ENCODE peak calls at places on chromosomes 3 and 15, in five cellular contexts. W, J, Z, N and K are unnamed samples.

GRCh38 chr15:31573759-31574158 is 247.1 kb downstream of the KLF13 start:
- DNase-seq in J (no peak), N (no peak), W (no peak), Z (no peak), K (no peak)

GRCh38 chr15:80174017-80174746 is 21.4 kb downstream of the FAH start:
- DNase-seq in J (no peak), Z (peak; percentile 77), W (no peak), N (peak; percentile 83), K (no peak)

GRCh38 chr3:24519368-24520100 is 24.9 kb upstream of the THRB start:
- DNase-seq in J (no peak), N (no peak), Z (peak; percentile 42), W (peak; percentile 59), K (no peak)

GRCh38 chr3:171511450-171511849 is 51.2 kb upstream of the TNIK start:
- DNase-seq in N (no peak), Z (no peak), W (no peak), J (no peak), K (peak; percentile 71)

GRCh38 chr3:78115983-78116382 is 1076.1 kb downstream of the ROBO2 start:
- DNase-seq in W (no peak), N (no peak), Z (no peak), J (no peak), K (no peak)

GRCh38 chr3:172324591-172325203 is 123.6 kb downstream of the GHSR start:
- DNase-seq in J (no peak), Z (no peak), N (no peak), W (no peak), K (no peak)

GRCh38 chr3:113764698-113765097 is 17.9 kb downstream of the ATP6V1A start:
- DNase-seq in J (no peak), Z (no peak), N (no peak), W (no peak), K (no peak)

GRCh38 chr3:52031896-52032295 is 24.5 kb downstream of the DUSP7 start:
- DNase-seq in J (no peak), N (no peak), W (no peak), Z (no peak), K (no peak)

GRCh38 chr15:40303576-40303975 is 4.2 kb downstream of the PLCB2 start:
- DNase-seq in J (no peak), Z (no peak), W (no peak), N (no peak), K (no peak)

GRCh38 chr3:39446444-39446843 is 21.0 kb upstream of the MOBP start:
- DNase-seq in N (no peak), Z (no peak), J (no peak), W (no peak), K (no peak)

GRCh38 chr15:62482715-62483429 is 317.8 kb upstream of the C2CD4B start:
- DNase-seq in N (peak; percentile 65), J (no peak), Z (no peak), W (peak; percentile 48), K (peak; percentile 65)

GRCh38 chr3:143001034-143001368 is 369 bp upstream of the U2SURP start:
- DNase-seq in J (no peak), W (no peak), Z (no peak), N (no peak), K (no peak)

GRCh38 chr15:66291816-66292215 is 1.6 kb upstream of the DIS3L start:
- DNase-seq in Z (no peak), W (no peak), N (peak; percentile 51), J (no peak), K (peak; percentile 21)

GRCh38 chr3:156665296-156665695 is 9.1 kb upstream of the TIPARP start:
- DNase-seq in W (no peak), Z (no peak), J (no peak), N (peak; percentile 91), K (no peak)

GRCh38 chr3:183844606-183845005 is 19.2 kb upstream of the MAP6D1 start:
- DNase-seq in W (peak; percentile 15), Z (no peak), J (no peak), N (peak; percentile 92), K (no peak)

GRCh38 chr15:80404719-80405553 is 754 bp downstream of the ARNT2 start:
- DNase-seq in N (peak; percentile 35), Z (peak; percentile 23), W (no peak), J (no peak), K (no peak)

GRCh38 chr3:177724020-177724638 is 526.8 kb upstream of the TBL1XR1 start:
- DNase-seq in W (no peak), Z (peak; percentile 45), N (no peak), J (no peak), K (no peak)

GRCh38 chr15:44308415-44308814 is 19.9 kb downstream of the GOLM2 start:
- DNase-seq in W (no peak), J (no peak), Z (no peak), N (no peak), K (no peak)

GRCh38 chr15:29136815-29137214 is 132.8 kb downstream of the NSMCE3 start:
- DNase-seq in N (no peak), Z (no peak), J (no peak), W (no peak), K (no peak)

GRCh38 chr15:100043732-100044131 is 298.0 kb downstream of the ADAMTS17 start:
- DNase-seq in N (no peak), Z (no peak), J (no peak), W (no peak), K (no peak)

GRCh38 chr15:70016511-70016994 is 81.2 kb downstream of the TLE3 start:
- DNase-seq in N (no peak), Z (no peak), J (no peak), W (no peak), K (no peak)

GRCh38 chr15:92806763-92807162 is 93.4 kb upstream of the CHD2 start:
- DNase-seq in J (no peak), N (no peak), W (no peak), Z (no peak), K (no peak)

GRCh38 chr15:100318880-100319279 is 22.9 kb downstream of the ADAMTS17 start:
- DNase-seq in N (no peak), W (no peak), J (no peak), Z (no peak), K (no peak)

GRCh38 chr3:53729618-53730017 is 116.6 kb downstream of the CHDH start:
- DNase-seq in Z (no peak), W (peak; percentile 56), J (no peak), N (no peak), K (no peak)

GRCh38 chr3:62805578-62805977 is 69.6 kb downstream of the CADPS start:
- DNase-seq in W (no peak), J (no peak), Z (no peak), N (no peak), K (no peak)

DNA sequence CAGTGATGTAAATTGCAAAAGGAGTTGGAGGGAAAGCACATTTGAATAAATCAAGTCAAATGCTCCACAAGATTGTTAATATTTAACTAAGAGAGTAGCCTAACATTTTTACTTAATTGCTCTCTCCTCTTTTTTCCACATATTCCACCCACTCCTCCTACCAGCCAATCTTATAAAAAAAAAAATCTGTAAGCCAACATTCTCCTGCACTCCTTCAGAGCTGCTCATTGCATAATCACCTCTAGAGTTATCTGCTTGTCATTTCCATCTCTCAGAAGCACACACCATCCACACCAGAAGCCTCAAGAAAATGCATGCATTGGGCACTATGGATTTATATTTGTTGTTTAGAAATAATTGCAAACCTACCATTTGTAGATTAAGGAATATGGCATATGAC is 64.1 kb downstream of the CADPS start:
- DNase-seq in Z (no peak), J (no peak), N (no peak), W (no peak), K (no peak)
- TF ChIP-seq POLR2A in Z (no peak), J (no peak), N (no peak), W (no peak), K (no peak)

GRCh38 chr3:13346481-13347389 is 73.4 kb downstream of the NUP210 start:
- DNase-seq in N (no peak), W (no peak), Z (no peak), J (no peak), K (no peak)
- TF ChIP-seq POLR2A in N (no peak), W (no peak), Z (no peak), J (no peak), K (no peak)

DNA sequence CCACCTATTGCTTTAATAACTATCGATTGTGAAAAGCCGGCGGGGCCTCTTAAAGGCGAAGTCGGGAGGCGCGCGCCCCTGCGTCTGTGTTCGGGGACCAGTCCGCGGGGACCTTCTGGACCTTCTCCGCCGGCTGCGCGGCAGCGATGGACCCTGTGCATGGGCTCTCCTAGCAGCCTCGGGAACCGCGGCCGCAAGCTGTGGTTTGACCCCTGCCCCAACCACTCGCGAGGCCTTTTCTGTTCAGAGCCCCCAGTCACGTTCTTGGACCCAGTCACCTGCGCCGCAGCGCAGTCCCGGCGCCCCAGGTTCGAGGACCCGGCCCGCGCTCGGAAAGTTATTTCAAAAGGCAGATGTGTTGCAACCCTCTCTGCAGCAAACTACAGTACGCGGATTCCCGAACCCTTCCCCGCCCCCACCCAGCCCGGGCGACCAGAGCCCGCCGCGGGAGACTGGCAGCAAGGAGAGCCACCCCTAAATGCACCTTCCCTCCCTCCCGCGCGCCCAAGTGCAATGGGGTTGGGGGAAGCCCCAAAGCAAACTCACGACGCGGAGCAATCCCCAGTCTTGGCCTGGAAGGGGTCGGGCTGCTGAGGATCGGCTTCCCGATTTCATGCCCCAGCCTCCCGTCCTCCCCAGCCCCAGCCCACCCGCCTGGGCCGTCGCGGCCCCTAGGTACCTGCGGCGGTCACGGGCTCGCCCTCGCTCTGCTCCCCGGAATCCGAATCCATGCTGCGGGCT is 671 bp downstream of the TNFAIP8L3 start:
- DNase-seq in N (no peak), W (peak; percentile 40), J (no peak), Z (no peak), K (no peak)
- TF ChIP-seq POLR2A in N (no peak), W (no peak), J (no peak), Z (no peak), K (no peak)

GRCh38 chr3:105369501-105370371 is 3.0 kb downstream of the ALCAM start:
- DNase-seq in W (peak; percentile 49), J (no peak), Z (peak; percentile 74), N (peak; percentile 73), K (peak; percentile 31)

GRCh38 chr3:105367406-105368213 is 901 bp downstream of the ALCAM start:
- DNase-seq in Z (peak; percentile 69), N (peak; percentile 70), W (peak; percentile 47), J (peak; percentile 16), K (peak; percentile 2)

GRCh38 chr3:105366302-105367062 is at the start of gene ALCAM:
- DNase-seq in J (peak; percentile 45), Z (peak; percentile 95), W (peak; percentile 87), N (peak; percentile 99), K (peak; percentile 54)

GRCh38 chr3:105367063-105367405 is 325 bp downstream of the ALCAM start:
- DNase-seq in J (no peak), Z (peak; percentile 51), W (no peak), N (no peak), K (no peak)

DNA sequence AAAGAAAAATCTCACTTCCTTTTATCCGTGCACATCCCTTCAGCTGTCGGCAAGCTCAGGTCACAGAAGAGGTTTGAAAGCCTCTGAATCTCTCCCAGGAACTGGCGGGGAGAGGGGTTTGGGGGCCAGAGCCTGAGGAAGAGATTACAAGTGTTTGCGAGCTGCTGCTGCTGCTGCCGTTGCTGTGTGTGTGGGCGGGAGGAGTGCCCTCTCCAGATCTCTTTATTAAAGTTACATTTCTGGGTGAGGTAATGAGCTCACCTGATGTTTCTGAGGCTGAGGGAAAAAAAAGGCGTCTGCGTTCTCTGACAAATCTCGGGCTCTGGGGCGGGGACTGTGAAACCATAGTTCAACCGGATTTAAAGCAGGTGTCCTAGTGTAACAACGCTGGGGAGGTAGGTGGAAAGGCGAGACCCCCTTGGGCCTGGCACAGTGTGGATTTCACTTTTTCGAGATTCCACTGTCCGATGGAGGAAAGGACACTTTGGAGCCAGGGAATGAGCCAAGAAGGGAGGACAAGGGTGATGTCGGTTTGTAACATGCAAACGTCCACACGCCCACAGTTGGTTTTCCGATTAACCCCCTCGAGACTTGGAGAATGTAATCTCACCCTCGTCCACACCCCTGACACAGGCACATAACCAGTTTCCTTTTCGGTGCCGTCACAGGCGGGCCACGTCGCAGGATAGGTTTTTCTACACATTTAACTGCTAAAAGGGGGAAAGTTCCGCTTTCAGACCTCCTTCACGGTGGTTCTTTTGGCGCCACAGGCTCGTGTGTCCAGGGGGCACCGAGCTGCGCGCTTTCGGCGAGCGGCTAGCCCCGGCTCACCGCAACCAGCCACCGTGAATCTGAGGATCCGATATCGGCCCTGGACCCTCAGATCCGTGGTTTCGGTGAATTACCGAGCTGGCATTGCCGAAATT is 2.1 kb downstream of the ALCAM start:
- DNase-seq in J (peak; percentile 14), W (peak; percentile 60), Z (peak; percentile 47), N (peak; percentile 59), K (peak; percentile 17)
- TF ChIP-seq POLR2A in J (peak; percentile 53), W (peak; percentile 64), Z (no peak), N (no peak), K (no peak)